ENCODE peak calls at places on chromosomes 12 and 14, in five cellular contexts. W, R, N, B and J are unnamed samples. For H4K20me1, the result is how much of the 10 kb centered on the place peaks cover.

GRCh38 chr14:69298131-69299071 is 38.4 kb downstream of the GALNT16 start:
- DNase-seq in N (no peak), R (no peak), W (no peak), B (no peak), J (no peak)

GRCh38 chr14:92610849-92611271 is 97.3 kb downstream of the RIN3 start:
- DNase-seq in N (no peak), R (no peak), W (no peak), B (no peak), J (peak)

GRCh38 chr14:100662850-100663527 is 63.7 kb upstream of the DLK1 start:
- DNase-seq in B (peak), N (peak), R (peak), W (peak), J (peak)

GRCh38 chr12:57591567-57592325 is 754 bp downstream of the PIP4K2C start:
- DNase-seq in W (peak), R (no peak), N (peak), B (peak), J (peak)

GRCh38 chr14:78987006-78987405 is 816.8 kb downstream of the NRXN3 start:
- DNase-seq in R (no peak), W (no peak), B (peak), N (no peak), J (no peak)

GRCh38 chr12:10849425-10849878 is at the start of gene PRR4:
- DNase-seq in W (peak), N (peak), B (no peak), R (no peak), J (peak)

GRCh38 chr12:82880442-82880901 is 193.8 kb downstream of the TMTC2 start:
- DNase-seq in W (peak), R (no peak), B (no peak), N (peak), J (no peak)

GRCh38 chr14:95467232-95467631 is 49.2 kb downstream of the SYNE3 start:
- DNase-seq in R (no peak), B (no peak), N (no peak), W (no peak), J (no peak)

GRCh38 chr12:9634177-9634803 is 26.6 kb upstream of the KLRB1 start:
- DNase-seq in N (no peak), B (peak), R (peak), W (peak), J (peak)

GRCh38 chr14:101624579-101624978 is 63.3 kb downstream of the DIO3 start:
- DNase-seq in N (no peak), W (no peak), B (no peak), R (no peak), J (no peak)

GRCh38 chr14:22332671-22333407 is 256.2 kb downstream of the DAD1 start:
- DNase-seq in N (no peak), R (peak), W (no peak), B (peak), J (no peak)

GRCh38 chr14:105702275-105702817 is 176.0 kb downstream of the TMEM121 start:
- DNase-seq in B (no peak), R (no peak), N (no peak), W (no peak), J (no peak)

GRCh38 chr12:120117961-120118709 is 1.6 kb upstream of the RAB35 start:
- DNase-seq in R (peak), B (peak), N (no peak), W (peak), J (peak)

GRCh38 chr12:53504004-53504920 is 3.0 kb downstream of the NPFF start:
- DNase-seq in N (no peak), W (no peak), B (no peak), R (no peak), J (no peak)

GRCh38 chr12:88897723-88898122 is 317.5 kb upstream of the KITLG start:
- DNase-seq in R (no peak), B (no peak), N (peak), W (peak), J (no peak)

GRCh38 chr14:44657688-44658388 is 150.8 kb upstream of the FSCB start:
- DNase-seq in B (peak), N (peak), R (peak), W (peak), J (peak)

GRCh38 chr14:31895206-31895605 is 181.9 kb upstream of the ARHGAP5 start:
- DNase-seq in R (peak), W (peak), B (no peak), N (peak), J (peak)

GRCh38 chr12:14774944-14775651 is 28.2 kb downstream of the WBP11 start:
- DNase-seq in B (peak), R (no peak), N (peak), W (peak), J (peak)

GRCh38 chr14:77580964-77581505 is 35.4 kb downstream of the SPTLC2 start:
- DNase-seq in R (no peak), N (peak), W (peak), B (no peak), J (peak)

GRCh38 chr14:79294506-79294905 is 916.8 kb downstream of the DIO2 start:
- DNase-seq in W (peak), R (no peak), B (no peak), N (peak), J (peak)

GRCh38 chr12:85798122-85798521 is 38.1 kb downstream of the RASSF9 start:
- DNase-seq in R (no peak), B (no peak), N (no peak), W (no peak), J (no peak)

GRCh38 chr14:68167019-68167716 is 347.6 kb downstream of the RAD51B start:
- DNase-seq in B (no peak), N (no peak), R (no peak), W (no peak), J (no peak)

GRCh38 chr14:24632761-24633160 is 1.2 kb downstream of the GZMB start:
- DNase-seq in B (no peak), N (no peak), W (no peak), R (peak), J (no peak)
- H4K20me1 ChIP-seq in B (under half), N (under half), W (under half), R (under half), J (under half)

GRCh38 chr12:121154793-121155375 is 22.2 kb downstream of the P2RX7 start:
- DNase-seq in W (no peak), R (no peak), B (no peak), N (no peak), J (no peak)
- H3K27ac ChIP-seq in W (no peak), R (no peak), B (no peak), N (no peak), J (no peak)

DNA sequence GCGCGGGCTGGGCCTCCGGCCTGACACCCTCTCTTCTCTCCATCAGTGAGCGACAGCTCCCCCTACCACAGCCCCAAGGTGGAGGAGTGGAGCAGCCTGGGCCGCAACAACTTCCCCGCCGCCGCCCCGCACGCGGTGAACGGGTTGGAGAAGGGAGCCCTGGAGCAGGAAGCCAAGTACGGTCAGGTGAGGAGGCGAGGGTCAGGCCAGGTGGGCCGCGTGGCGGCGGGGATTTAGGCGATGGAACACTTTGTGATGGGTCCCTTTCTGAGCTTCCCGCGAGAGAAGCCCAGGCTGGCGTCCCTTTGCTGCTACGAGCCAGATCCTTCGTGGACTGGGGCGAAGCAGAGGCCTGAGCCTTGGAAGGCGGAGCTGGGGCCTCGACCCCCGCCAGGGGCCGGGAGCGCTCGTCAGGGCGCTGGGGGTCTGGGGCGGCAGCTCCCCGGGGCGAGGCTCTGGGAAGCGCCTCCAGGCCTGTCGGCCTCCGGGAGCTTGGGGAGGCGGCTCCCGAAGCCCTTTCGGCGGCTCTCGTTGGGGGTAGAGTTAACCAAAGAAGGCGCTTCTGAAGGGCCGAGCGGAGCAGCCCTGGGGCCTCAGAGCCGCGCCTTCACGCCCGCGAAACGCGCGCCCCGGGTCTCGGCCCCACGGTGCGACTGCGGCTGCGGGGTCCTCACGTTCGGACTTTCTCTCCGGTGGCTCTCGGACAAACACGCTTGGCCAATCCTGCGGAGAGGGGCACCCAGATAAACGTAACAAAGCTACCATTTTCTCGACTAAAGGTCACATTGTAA is 5.0 kb downstream of the PAX9 start:
- DNase-seq in B (peak), W (no peak), N (no peak), R (no peak), J (peak)
- TF ChIP-seq EZH2 in B (peak), W (peak), N (peak), R (no peak), J (no peak)

GRCh38 chr12:110554184-110554583 is 28.9 kb downstream of the PPTC7 start:
- DNase-seq in W (no peak), B (no peak), N (no peak), R (no peak), J (no peak)

GRCh38 chr12:110549716-110550115 is 33.4 kb downstream of the PPTC7 start:
- DNase-seq in W (no peak), N (no peak), B (no peak), R (no peak), J (no peak)

GRCh38 chr12:110547090-110547489 is 36.0 kb downstream of the PPTC7 start:
- DNase-seq in W (no peak), B (no peak), N (no peak), R (no peak), J (no peak)

GRCh38 chr12:110548678-110549077 is 34.4 kb downstream of the PPTC7 start:
- DNase-seq in R (no peak), N (no peak), W (peak), B (no peak), J (no peak)

DNA sequence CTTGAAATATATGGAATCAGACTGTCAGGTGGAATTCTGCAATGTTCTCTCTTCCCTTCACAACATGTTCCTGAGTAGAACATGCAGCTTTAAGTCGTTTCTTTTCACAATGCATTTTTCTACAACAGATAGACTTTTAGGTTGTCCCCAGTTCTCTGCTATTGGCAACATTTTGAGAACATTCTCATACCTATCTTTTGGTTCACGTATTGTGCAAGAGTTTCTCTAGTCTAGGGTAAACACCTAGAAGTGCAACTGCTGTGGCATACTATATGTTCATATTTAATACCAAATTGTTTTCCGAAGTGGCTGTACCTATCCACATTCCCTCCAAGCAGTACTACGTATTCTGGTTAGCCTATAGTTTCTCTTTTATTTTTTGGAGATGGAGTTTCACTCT is 32.1 kb downstream of the PPTC7 start:
- DNase-seq in N (no peak), B (no peak), R (no peak), W (no peak), J (no peak)
- H4K20me1 ChIP-seq in N (under half), B (under half), R (under half), W (under half), J (under half)

GRCh38 chr14:51472881-51473280 is 178.8 kb upstream of the FRMD6 start:
- DNase-seq in R (no peak), W (no peak), B (no peak), N (no peak), J (no peak)

GRCh38 chr14:51478241-51478640 is 173.5 kb upstream of the FRMD6 start:
- DNase-seq in W (peak), N (no peak), B (no peak), R (no peak), J (no peak)

GRCh38 chr14:51473808-51474207 is 177.9 kb upstream of the FRMD6 start:
- DNase-seq in B (no peak), W (peak), R (no peak), N (peak), J (peak)

GRCh38 chr14:51473351-51473750 is 178.4 kb upstream of the FRMD6 start:
- DNase-seq in W (no peak), R (no peak), B (no peak), N (no peak), J (peak)

DNA sequence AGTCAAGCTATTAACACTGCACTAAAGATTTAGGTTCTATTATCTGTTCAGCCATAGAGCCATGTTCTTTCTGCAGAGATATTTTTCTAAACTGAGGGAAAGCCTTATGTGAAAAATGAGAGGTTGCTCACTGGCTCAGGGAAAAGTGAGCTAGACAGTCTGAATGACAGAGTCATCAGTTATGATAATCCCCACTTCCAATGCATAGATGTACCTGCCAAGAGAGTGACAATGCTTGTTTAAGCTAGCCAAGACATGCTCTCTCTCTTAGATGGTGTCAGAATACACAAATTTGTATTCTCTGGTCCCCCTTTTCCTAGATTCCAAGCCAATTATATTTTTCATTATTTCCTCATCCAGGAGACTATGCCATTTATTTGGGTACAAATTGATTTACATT is 176.9 kb upstream of the FRMD6 start:
- DNase-seq in R (no peak), W (no peak), B (no peak), N (no peak), J (no peak)
- H3K27ac ChIP-seq in R (no peak), W (no peak), B (no peak), N (no peak), J (no peak)

DNA sequence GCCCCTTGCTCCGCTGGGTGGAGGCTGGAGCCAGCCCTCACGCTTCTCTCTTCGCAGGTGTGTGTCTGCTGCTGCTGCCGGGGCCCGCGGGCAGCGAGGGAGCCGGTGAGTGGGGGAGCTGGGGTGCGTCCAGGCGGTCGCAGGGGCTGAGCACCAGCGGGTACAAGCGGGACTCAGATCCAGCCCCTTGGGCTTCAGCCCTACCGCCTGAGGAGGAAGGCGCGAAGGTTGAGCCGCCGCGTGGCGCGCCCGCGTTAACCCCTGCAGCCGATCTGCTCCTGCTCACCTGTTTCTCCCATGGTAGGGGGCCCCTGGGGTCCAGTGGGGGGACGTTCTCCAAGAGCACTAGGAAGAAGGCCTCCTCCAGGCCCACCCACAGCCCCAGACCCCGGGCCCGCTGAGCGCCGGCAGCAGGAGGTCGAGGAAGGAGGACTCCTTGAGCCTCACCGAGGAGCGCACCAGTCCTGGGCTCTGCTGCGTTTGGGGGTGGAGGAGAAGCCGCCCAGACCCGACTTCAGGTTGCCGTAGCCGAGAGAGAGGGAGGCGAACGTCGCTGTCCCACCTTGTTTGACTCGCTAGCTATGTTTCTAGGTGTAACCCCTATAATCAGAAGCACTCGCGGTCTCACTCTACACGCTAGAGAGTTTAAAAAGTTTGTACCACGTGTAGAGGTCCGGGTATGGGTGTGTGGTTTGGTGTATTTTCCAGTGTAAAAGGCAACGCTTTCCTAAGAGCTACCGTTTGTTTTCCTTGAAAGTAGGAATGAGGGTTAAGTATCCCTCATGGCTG is 834 bp downstream of the COCH start:
- DNase-seq in W (no peak), N (no peak), R (no peak), B (peak), J (no peak)
- TF ChIP-seq EZH2 in W (peak), N (peak), R (no peak), B (peak), J (no peak)

GRCh38 chr12:32686340-32686739 is 7.2 kb downstream of the DNM1L start:
- DNase-seq in R (no peak), N (no peak), B (no peak), W (no peak), J (no peak)
- H4K20me1 ChIP-seq in R (under half), N (half or more), B (under half), W (under half), J (under half)

GRCh38 chr14:33589334-33589733 is 361.5 kb downstream of the EGLN3 start:
- DNase-seq in R (no peak), B (no peak), W (peak), N (peak), J (peak)
- H3K27ac ChIP-seq in R (no peak), B (no peak), W (no peak), N (no peak), J (peak)

GRCh38 chr12:114407034-114407420 is 1.1 kb upstream of the TBX5 start:
- DNase-seq in B (no peak), N (no peak), W (no peak), R (no peak), J (no peak)

GRCh38 chr12:114405199-114405448 is 820 bp downstream of the TBX5 start:
- DNase-seq in N (no peak), R (no peak), B (no peak), W (no peak), J (no peak)

GRCh38 chr12:114407566-114408411 is 1.8 kb upstream of the TBX5 start:
- DNase-seq in R (no peak), B (peak), N (no peak), W (no peak), J (no peak)

GRCh38 chr12:114405449-114406271 is at the start of gene TBX5:
- DNase-seq in R (no peak), B (peak), W (no peak), N (no peak), J (no peak)

GRCh38 chr12:114406326-114407033 is 536 bp upstream of the TBX5 start:
- DNase-seq in B (peak), N (no peak), R (no peak), W (no peak), J (no peak)
- TF ChIP-seq EZH2 in B (peak), N (no peak), R (peak), W (no peak), J (no peak)

DNA sequence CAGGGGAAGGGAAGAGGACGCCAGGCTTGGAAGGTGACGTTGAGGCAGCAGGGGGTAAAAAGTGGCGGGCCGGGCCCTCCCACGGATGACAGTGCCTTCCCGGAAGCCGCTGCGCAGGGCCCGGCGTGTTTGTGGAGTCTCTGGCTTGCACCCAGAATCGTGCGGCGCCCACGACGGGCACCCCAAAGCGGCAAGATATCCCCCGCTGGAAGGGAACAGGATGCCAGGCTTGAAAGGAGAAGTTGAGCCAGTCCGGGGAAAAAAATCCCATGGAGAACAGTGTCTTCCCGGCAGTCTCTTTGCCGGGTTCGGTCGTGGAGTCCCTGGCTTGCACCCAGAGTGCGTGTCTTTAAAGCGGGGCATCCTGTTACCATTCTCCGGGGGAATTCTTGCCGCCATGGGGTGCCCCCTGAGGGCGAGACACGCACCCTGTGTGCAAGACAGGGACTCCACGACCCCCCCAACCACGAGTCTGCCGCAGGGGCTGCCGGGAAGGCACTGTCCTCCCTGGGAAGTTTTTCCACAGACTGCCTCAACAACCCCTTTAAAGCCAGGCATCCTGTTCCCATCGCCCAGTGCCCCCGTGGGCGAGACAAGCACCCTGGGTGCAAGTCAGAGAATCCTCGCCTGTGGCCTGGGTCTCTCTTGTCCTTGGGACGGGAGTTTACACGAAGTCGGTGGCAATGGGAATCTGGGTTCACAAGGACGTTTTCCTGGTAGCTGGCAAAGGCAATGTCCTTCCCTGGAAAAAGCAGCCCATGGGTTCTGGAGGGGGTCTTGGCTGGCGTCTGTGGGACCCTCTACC is 156.1 kb upstream of the ALG10B start:
- DNase-seq in W (no peak), R (no peak), B (no peak), N (no peak), J (no peak)
- H4K20me1 ChIP-seq in W (under half), R (under half), B (under half), N (under half), J (under half)